ENCODE peak calls at places on chromosomes 13 and 19, in ten cellular contexts. B is H1; P is activated CD8-positive, alpha-beta memory T cell treated with anti-CD3 and anti-CD28 coated beads for 48 hours; A is omental fat pad; O is GM04504; E is effector memory CD8-positive, alpha-beta T cell; L is NCI-H1092; Z is AG08395; D is A172; M is HFFc6. N is an unnamed sample.

GRCh38 chr13:75440100-75440499 is 41.9 kb downstream of the TBC1D4 start:
- DNase-seq in B (no peak), Z (no peak), P (no peak), D (no peak), A (no peak), L (no peak), O (no peak), E (no peak), M (no peak), N (no peak)

GRCh38 chr13:111219306-111219705 is 101.1 kb upstream of the TEX29 start:
- DNase-seq in M (peak; percentile 59), E (no peak), D (no peak), L (no peak), B (no peak), O (peak; percentile 39), P (no peak), A (no peak), Z (peak; percentile 73), N (no peak)

GRCh38 chr13:80778302-80778701 is 437.4 kb upstream of the SPRY2 start:
- DNase-seq in A (no peak), L (no peak), M (no peak), P (no peak), Z (no peak), O (no peak), D (no peak), B (no peak), E (no peak), N (no peak)

GRCh38 chr13:59304596-59304995 is 859.1 kb downstream of the DIAPH3 start:
- DNase-seq in B (no peak), D (no peak), M (no peak), E (no peak), Z (no peak), O (no peak), L (peak; percentile 78), A (no peak), P (no peak), N (no peak)

GRCh38 chr13:20901668-20902437 is 693 bp downstream of the XPO4 start:
- DNase-seq in D (peak; percentile 35), P (peak; percentile 21), L (peak; percentile 15), O (no peak), M (peak; percentile 24), A (no peak), B (no peak), E (no peak), Z (peak; percentile 32), N (no peak)

GRCh38 chr13:31945202-31945978 is 86.2 kb upstream of the FRY start:
- DNase-seq in A (peak; percentile 75), Z (peak; percentile 71), L (peak; percentile 6), B (no peak), E (no peak), D (peak; percentile 55), M (peak; percentile 65), P (no peak), O (peak; percentile 62), N (peak; percentile 85)

GRCh38 chr13:110629735-110630134 is 14.4 kb downstream of the NAXD start:
- DNase-seq in B (no peak), A (no peak), P (no peak), D (no peak), E (peak; percentile 17), O (no peak), M (no peak), L (no peak), Z (no peak), N (no peak)

GRCh38 chr19:40646564-40647254 is 43.7 kb downstream of the NUMBL start:
- DNase-seq in A (no peak), M (no peak), O (no peak), P (no peak), D (no peak), L (no peak), Z (no peak), B (no peak), E (no peak), N (peak; percentile 17)

GRCh38 chr19:11849264-11849615 is 714 bp downstream of the ZNF439 start:
- DNase-seq in O (no peak), M (no peak), B (no peak), A (no peak), Z (no peak), D (no peak), L (no peak), P (no peak), E (no peak), N (no peak)

GRCh38 chr13:37209621-37210020 is 104.2 kb upstream of the CSNK1A1L start:
- DNase-seq in D (peak; percentile 2), M (peak; percentile 15), A (no peak), Z (peak; percentile 37), P (no peak), L (no peak), E (no peak), O (no peak), B (no peak), N (no peak)

GRCh38 chr13:51223284-51224270 is 1.4 kb downstream of the FAM124A start:
- DNase-seq in A (no peak), D (no peak), L (no peak), P (no peak), O (no peak), Z (no peak), M (no peak), E (no peak), B (peak; percentile 58), N (no peak)

GRCh38 chr13:77751513-77752456 is 54.3 kb downstream of the SLAIN1 start:
- DNase-seq in E (peak; percentile 40), L (peak; percentile 60), D (peak; percentile 20), Z (peak; percentile 59), M (peak; percentile 24), B (no peak), P (peak; percentile 8), O (peak; percentile 15), A (no peak), N (peak; percentile 24)

GRCh38 chr13:20553309-20553708 is 13.6 kb upstream of the IFT88 start:
- DNase-seq in O (no peak), E (no peak), B (no peak), P (no peak), Z (no peak), M (no peak), D (no peak), A (no peak), L (no peak), N (no peak)

GRCh38 chr13:44806841-44807240 is 182.4 kb downstream of the NUFIP1 start:
- DNase-seq in O (no peak), A (no peak), L (no peak), B (no peak), Z (no peak), D (no peak), M (no peak), E (no peak), P (no peak), N (no peak)

GRCh38 chr19:7010722-7011593 is 10.3 kb downstream of the MBD3L2B start:
- DNase-seq in A (no peak), L (no peak), P (no peak), E (no peak), Z (no peak), O (no peak), B (no peak), D (no peak), M (no peak), N (no peak)

GRCh38 chr19:23222998-23223652 is 27.1 kb downstream of the ZNF724 start:
- DNase-seq in O (no peak), Z (no peak), A (no peak), D (no peak), P (no peak), L (no peak), B (no peak), E (no peak), M (no peak), N (no peak)

GRCh38 chr13:49681837-49682236 is 9.4 kb downstream of the EBPL start:
- DNase-seq in D (peak; percentile 70), O (peak; percentile 70), B (no peak), Z (peak; percentile 34), A (no peak), M (peak; percentile 39), L (no peak), P (no peak), E (no peak), N (no peak)

GRCh38 chr13:21579754-21580316 is 24.1 kb downstream of the MICU2 start:
- DNase-seq in L (no peak), Z (no peak), D (no peak), P (no peak), O (no peak), B (no peak), E (peak; percentile 4), M (no peak), A (no peak), N (no peak)

GRCh38 chr13:27341616-27342015 is 71.0 kb downstream of the RASL11A start:
- DNase-seq in D (peak; percentile 5), L (no peak), E (no peak), O (no peak), P (no peak), B (no peak), Z (no peak), A (peak; percentile 39), M (no peak), N (no peak)

GRCh38 chr13:99796175-99796819 is 175.3 kb downstream of the ZIC5 start:
- DNase-seq in Z (peak; percentile 19), M (peak; percentile 12), A (no peak), L (no peak), E (peak; percentile 4), P (no peak), D (peak; percentile 47), B (peak; percentile 80), O (no peak), N (no peak)

GRCh38 chr13:98535501-98536357 is 41.2 kb downstream of the STK24 start:
- DNase-seq in Z (no peak), L (no peak), O (no peak), E (no peak), B (no peak), D (no peak), M (no peak), P (no peak), A (no peak), N (no peak)

GRCh38 chr19:8302357-8302691 is 5.8 kb downstream of the CD320 start:
- DNase-seq in P (no peak), E (no peak), B (no peak), O (no peak), M (no peak), Z (no peak), A (peak; percentile 21), L (no peak), D (no peak), N (no peak)

GRCh38 chr13:51291341-51291740 is 48.1 kb upstream of the SERPINE3 start:
- DNase-seq in M (no peak), O (no peak), P (no peak), B (peak; percentile 29), Z (peak; percentile 30), D (peak; percentile 25), L (no peak), A (no peak), E (no peak), N (no peak)

GRCh38 chr19:30556230-30556711 is 184.1 kb downstream of the ZNF536 start:
- DNase-seq in B (no peak), L (no peak), D (no peak), P (no peak), A (no peak), Z (no peak), O (no peak), M (no peak), E (no peak), N (no peak)

GRCh38 chr19:38831142-38831605 is 420 bp downstream of the ECH1 start:
- DNase-seq in B (no peak), E (no peak), D (peak; percentile 94), O (peak; percentile 83), M (peak; percentile 92), L (no peak), A (peak; percentile 48), P (no peak), Z (peak; percentile 91), N (peak; percentile 73)

GRCh38 chr19:2038284-2039081 is 12.6 kb downstream of the MKNK2 start:
- DNase-seq in L (no peak), D (no peak), M (no peak), O (no peak), E (no peak), A (no peak), P (no peak), Z (no peak), B (peak; percentile 44), N (no peak)

GRCh38 chr19:18699403-18700054 is 16.0 kb downstream of the CRTC1 start:
- DNase-seq in D (no peak), Z (no peak), O (no peak), A (no peak), E (no peak), M (no peak), B (no peak), P (no peak), L (no peak), N (no peak)

GRCh38 chr13:101572456-101572855 is 120.0 kb downstream of the ITGBL1 start:
- DNase-seq in Z (no peak), E (no peak), B (no peak), L (no peak), P (no peak), M (peak; percentile 20), A (no peak), D (no peak), O (no peak), N (no peak)

N was measured in fibroblast of the conjunctiva.